ENCODE peak calls at places on chromosome 2, in seven cellular contexts. S is stimulated activated naive CD8-positive, alpha-beta T cell treated with anti-CD3 and anti-CD28 coated beads, Interleukin-15, amount 100 ng/mL, for 72 hours; Z is left ventricle myocardium superior; Y is endothelial cell; W is tibial nerve; L is NT2/D1; D is COR-L47. K is an unnamed sample.
A peak's percentile ranks its signal among the peaks of the same experiment; 100 is the strongest.

GRCh38 chr2:188751786-188752185 is 222.4 kb upstream of the COL3A1 start:
- DNase-seq in S (no peak), Z (no peak), W (no peak), Y (no peak), D (no peak), L (no peak), K (no peak)

GRCh38 chr2:171160630-171161424 is at the start of gene TLK1:
- DNase-seq in Z (peak; percentile 86), L (no peak), S (peak; percentile 70), W (peak; percentile 40), Y (peak; percentile 70), D (peak; percentile 84), K (peak; percentile 77)

GRCh38 chr2:41999882-42000281 is 47.9 kb upstream of the PKDCC start:
- DNase-seq in Y (no peak), L (no peak), W (no peak), D (no peak), Z (no peak), S (no peak), K (no peak)

GRCh38 chr2:104857262-104858221 is 3.6 kb downstream of the POU3F3 start:
- DNase-seq in D (no peak), S (no peak), Y (no peak), L (no peak), W (no peak), Z (no peak), K (no peak)

GRCh38 chr2:134842930-134843490 is 4.6 kb downstream of the ACMSD start:
- DNase-seq in S (no peak), L (no peak), W (no peak), Y (no peak), Z (no peak), D (no peak), K (no peak)

GRCh38 chr2:10042301-10043161 is 819 bp upstream of the KLF11 start:
- DNase-seq in Y (peak; percentile 47), W (peak; percentile 50), L (no peak), D (no peak), Z (peak; percentile 92), S (no peak), K (peak; percentile 91)

GRCh38 chr2:218342837-218343236 is 13.8 kb upstream of the CATIP start:
- DNase-seq in L (no peak), Z (no peak), D (no peak), S (no peak), W (no peak), Y (no peak), K (no peak)

GRCh38 chr2:236177967-236178909 is 10.1 kb upstream of the GBX2 start:
- DNase-seq in S (peak; percentile 55), Y (peak; percentile 92), W (no peak), D (no peak), L (no peak), Z (peak; percentile 73), K (peak; percentile 81)

GRCh38 chr2:128260239-128261138 is 58.2 kb downstream of the HS6ST1 start:
- DNase-seq in Y (peak; percentile 26), D (no peak), W (peak; percentile 40), L (peak; percentile 67), Z (peak; percentile 67), S (no peak), K (peak; percentile 46)

GRCh38 chr2:40213071-40213470 is 238.8 kb downstream of the SLC8A1 start:
- DNase-seq in W (no peak), Y (no peak), D (no peak), S (no peak), Z (no peak), L (no peak), K (no peak)

GRCh38 chr2:42084231-42084671 is 36.4 kb downstream of the PKDCC start:
- DNase-seq in L (no peak), S (no peak), Y (no peak), D (no peak), W (peak; percentile 55), Z (peak; percentile 45), K (no peak)

GRCh38 chr2:209872675-209873074 is 101.0 kb downstream of the UNC80 start:
- DNase-seq in D (peak; percentile 82), Y (peak; percentile 26), Z (peak; percentile 31), L (peak; percentile 61), S (no peak), W (peak; percentile 18), K (no peak)

GRCh38 chr2:11558206-11558886 is 24.5 kb downstream of the GREB1 start:
- DNase-seq in Z (peak; percentile 51), L (no peak), Y (no peak), W (no peak), S (no peak), D (no peak), K (peak; percentile 53)

GRCh38 chr2:234288974-234289455 is 207.9 kb downstream of the ARL4C start:
- DNase-seq in D (no peak), L (peak; percentile 60), Z (peak; percentile 65), S (peak; percentile 65), W (peak; percentile 64), Y (peak; percentile 81), K (peak; percentile 75)

GRCh38 chr2:151840216-151840691 is 12.0 kb upstream of the ARL5A start:
- DNase-seq in L (no peak), Y (no peak), S (no peak), D (no peak), Z (no peak), W (no peak), K (no peak)

GRCh38 chr2:6352906-6353515 is 512.7 kb downstream of the CMPK2 start:
- DNase-seq in Z (peak; percentile 65), D (peak; percentile 25), Y (peak; percentile 73), W (no peak), L (peak; percentile 46), S (no peak), K (peak; percentile 18)

K was measured in heart left ventricle.